ENCODE peak calls at places on chromosomes 4 and X, in seven cellular contexts. One of them, this sample, is unnamed.

GRCh38 chr4:73776363-73776762 is 36.0 kb downstream of the CXCL8 start:
- DNase-seq in nucleus accumbens: no peak
- DNase-seq in GM19239: no peak
- DNase-seq in lung: peak
- DNase-seq in brain microvascular endothelial cell: peak
- DNase-seq in COLO829: peak
- DNase-seq in MCF 10A: peak
- DNase-seq in this sample: no peak

GRCh38 chr4:59685626-59686025 is 1514.5 kb upstream of the ADGRL3 start:
- DNase-seq in GM19239: no peak
- DNase-seq in MCF 10A: no peak
- DNase-seq in COLO829: no peak
- DNase-seq in nucleus accumbens: no peak
- DNase-seq in lung: no peak
- DNase-seq in brain microvascular endothelial cell: no peak
- DNase-seq in this sample: no peak

GRCh38 chrX:106397788-106398538 is 213.8 kb upstream of the RADX start:
- DNase-seq in lung: no peak
- DNase-seq in brain microvascular endothelial cell: no peak
- DNase-seq in COLO829: peak
- DNase-seq in GM19239: no peak
- DNase-seq in MCF 10A: peak
- DNase-seq in nucleus accumbens: no peak
- DNase-seq in this sample: no peak

GRCh38 chr4:4323705-4324534 is 33.9 kb downstream of the ZBTB49 start:
- DNase-seq in GM19239: no peak
- DNase-seq in nucleus accumbens: no peak
- DNase-seq in COLO829: no peak
- DNase-seq in brain microvascular endothelial cell: peak
- DNase-seq in lung: no peak
- DNase-seq in MCF 10A: no peak
- DNase-seq in this sample: no peak

GRCh38 chr4:142474398-142475087 is 371.6 kb downstream of the INPP4B start:
- DNase-seq in GM19239: no peak
- DNase-seq in nucleus accumbens: no peak
- DNase-seq in MCF 10A: peak
- DNase-seq in COLO829: no peak
- DNase-seq in lung: no peak
- DNase-seq in brain microvascular endothelial cell: peak
- DNase-seq in this sample: no peak

GRCh38 chrX:133916984-133917722 is 68.2 kb downstream of the GPC3 start:
- DNase-seq in MCF 10A: no peak
- DNase-seq in brain microvascular endothelial cell: no peak
- DNase-seq in GM19239: no peak
- DNase-seq in lung: no peak
- DNase-seq in nucleus accumbens: no peak
- DNase-seq in COLO829: no peak
- DNase-seq in this sample: no peak

GRCh38 chr4:15543537-15544195 is 74.0 kb downstream of the CC2D2A start:
- DNase-seq in lung: no peak
- DNase-seq in brain microvascular endothelial cell: no peak
- DNase-seq in nucleus accumbens: no peak
- DNase-seq in MCF 10A: no peak
- DNase-seq in COLO829: no peak
- DNase-seq in GM19239: no peak
- DNase-seq in this sample: no peak

GRCh38 chrX:16762579-16762978 is 23.7 kb upstream of the TXLNG start:
- DNase-seq in GM19239: no peak
- DNase-seq in nucleus accumbens: no peak
- DNase-seq in brain microvascular endothelial cell: no peak
- DNase-seq in lung: no peak
- DNase-seq in MCF 10A: no peak
- DNase-seq in COLO829: no peak
- DNase-seq in this sample: no peak

GRCh38 chr4:185651137-185651677 is 115.9 kb upstream of the PDLIM3 start:
- DNase-seq in MCF 10A: no peak
- DNase-seq in COLO829: peak
- DNase-seq in brain microvascular endothelial cell: no peak
- DNase-seq in nucleus accumbens: no peak
- DNase-seq in GM19239: no peak
- DNase-seq in lung: no peak
- DNase-seq in this sample: no peak

GRCh38 chr4:24988776-24989175 is 42.0 kb downstream of the LGI2 start:
- DNase-seq in MCF 10A: peak
- DNase-seq in GM19239: no peak
- DNase-seq in lung: no peak
- DNase-seq in COLO829: peak
- DNase-seq in nucleus accumbens: no peak
- DNase-seq in brain microvascular endothelial cell: peak
- DNase-seq in this sample: no peak

GRCh38 chr4:2298548-2298991 is 36.7 kb upstream of the MXD4 start:
- DNase-seq in lung: no peak
- DNase-seq in MCF 10A: no peak
- DNase-seq in COLO829: no peak
- DNase-seq in nucleus accumbens: no peak
- DNase-seq in GM19239: no peak
- DNase-seq in brain microvascular endothelial cell: no peak
- DNase-seq in this sample: no peak

GRCh38 chr4:153465583-153465921 is 608 bp upstream of the TMEM131L start:
- DNase-seq in COLO829: peak
- DNase-seq in nucleus accumbens: no peak
- DNase-seq in lung: peak
- DNase-seq in MCF 10A: peak
- DNase-seq in brain microvascular endothelial cell: peak
- DNase-seq in GM19239: no peak
- DNase-seq in this sample: no peak

GRCh38 chrX:24005028-24005427 is 22.0 kb downstream of the KLHL15 start:
- DNase-seq in MCF 10A: no peak
- DNase-seq in GM19239: no peak
- DNase-seq in nucleus accumbens: no peak
- DNase-seq in brain microvascular endothelial cell: no peak
- DNase-seq in lung: no peak
- DNase-seq in COLO829: no peak
- DNase-seq in this sample: no peak

GRCh38 chrX:102712216-102712966 is at the start of gene GPRASP2:
- DNase-seq in brain microvascular endothelial cell: no peak
- DNase-seq in MCF 10A: peak
- DNase-seq in lung: peak
- DNase-seq in GM19239: no peak
- DNase-seq in COLO829: no peak
- DNase-seq in nucleus accumbens: peak
- DNase-seq in this sample: peak

GRCh38 chrX:66046612-66047235 is 6.8 kb upstream of the VSIG4 start:
- DNase-seq in GM19239: no peak
- DNase-seq in nucleus accumbens: no peak
- DNase-seq in MCF 10A: no peak
- DNase-seq in lung: no peak
- DNase-seq in brain microvascular endothelial cell: no peak
- DNase-seq in COLO829: no peak
- DNase-seq in this sample: no peak

GRCh38 chrX:57930051-57930450 is 19.8 kb upstream of the ZXDA start:
- DNase-seq in MCF 10A: no peak
- DNase-seq in GM19239: no peak
- DNase-seq in brain microvascular endothelial cell: no peak
- DNase-seq in nucleus accumbens: no peak
- DNase-seq in lung: no peak
- DNase-seq in COLO829: no peak
- DNase-seq in this sample: no peak

GRCh38 chr4:168993724-168994510 is 16.1 kb downstream of the CBR4 start:
- DNase-seq in brain microvascular endothelial cell: peak
- DNase-seq in nucleus accumbens: no peak
- DNase-seq in lung: no peak
- DNase-seq in MCF 10A: peak
- DNase-seq in COLO829: peak
- DNase-seq in GM19239: no peak
- DNase-seq in this sample: no peak

GRCh38 chr4:174107749-174108354 is 175.6 kb downstream of the FBXO8 start:
- DNase-seq in nucleus accumbens: no peak
- DNase-seq in lung: no peak
- DNase-seq in brain microvascular endothelial cell: no peak
- DNase-seq in GM19239: no peak
- DNase-seq in MCF 10A: no peak
- DNase-seq in COLO829: no peak
- DNase-seq in this sample: no peak

GRCh38 chr4:169484485-169484884 is 127.9 kb downstream of the NEK1 start:
- DNase-seq in COLO829: peak
- DNase-seq in MCF 10A: no peak
- DNase-seq in GM19239: no peak
- DNase-seq in nucleus accumbens: no peak
- DNase-seq in lung: no peak
- DNase-seq in brain microvascular endothelial cell: peak
- DNase-seq in this sample: no peak

GRCh38 chrX:11913001-11913400 is 155.0 kb downstream of the MSL3 start:
- DNase-seq in MCF 10A: no peak
- DNase-seq in COLO829: no peak
- DNase-seq in brain microvascular endothelial cell: peak
- DNase-seq in GM19239: no peak
- DNase-seq in lung: no peak
- DNase-seq in nucleus accumbens: no peak
- DNase-seq in this sample: no peak

GRCh38 chr4:127732623-127733199 is 2.5 kb downstream of the SLC25A31 start:
- DNase-seq in brain microvascular endothelial cell: peak
- DNase-seq in GM19239: peak
- DNase-seq in COLO829: peak
- DNase-seq in lung: no peak
- DNase-seq in nucleus accumbens: no peak
- DNase-seq in MCF 10A: peak
- DNase-seq in this sample: no peak

GRCh38 chrX:16022580-16023170 is 100.7 kb upstream of the GRPR start:
- DNase-seq in MCF 10A: peak
- DNase-seq in brain microvascular endothelial cell: no peak
- DNase-seq in nucleus accumbens: no peak
- DNase-seq in COLO829: peak
- DNase-seq in lung: no peak
- DNase-seq in GM19239: no peak
- DNase-seq in this sample: no peak

GRCh38 chr4:169220854-169221311 is 49.9 kb downstream of the SH3RF1 start:
- DNase-seq in brain microvascular endothelial cell: no peak
- DNase-seq in lung: no peak
- DNase-seq in COLO829: no peak
- DNase-seq in GM19239: no peak
- DNase-seq in MCF 10A: no peak
- DNase-seq in nucleus accumbens: no peak
- DNase-seq in this sample: no peak

GRCh38 chr4:10102193-10102980 is 14.2 kb downstream of the WDR1 start:
- DNase-seq in brain microvascular endothelial cell: no peak
- DNase-seq in lung: no peak
- DNase-seq in GM19239: no peak
- DNase-seq in COLO829: no peak
- DNase-seq in nucleus accumbens: no peak
- DNase-seq in MCF 10A: no peak
- DNase-seq in this sample: no peak

GRCh38 chrX:9429767-9430166 is 35.1 kb upstream of the TBL1X start:
- DNase-seq in brain microvascular endothelial cell: no peak
- DNase-seq in GM19239: no peak
- DNase-seq in COLO829: no peak
- DNase-seq in nucleus accumbens: no peak
- DNase-seq in lung: no peak
- DNase-seq in MCF 10A: no peak
- DNase-seq in this sample: no peak

GRCh38 chr4:128861856-128862518 is 52.5 kb downstream of the JADE1 start:
- DNase-seq in GM19239: no peak
- DNase-seq in lung: no peak
- DNase-seq in COLO829: no peak
- DNase-seq in brain microvascular endothelial cell: no peak
- DNase-seq in MCF 10A: no peak
- DNase-seq in nucleus accumbens: no peak
- DNase-seq in this sample: no peak

This sample was measured in amygdala.